ENCODE peak calls at places on chromosomes 12 and 14, in nine cellular contexts. U is GM10248, O is cardiac fibroblast, E is fibroblast of lung, J is progenitor cell of endocrine pancreas, H is endothelial cell, Z is neural progenitor cell, I is Panc1, G is breast epithelium. B is an unnamed sample.

GRCh38 chr14:24366664-24367505 is 1.1 kb upstream of the NFATC4 start:
- DNase-seq in U (peak; percentile 91), O (peak; percentile 97), E (peak; percentile 96), J (peak; percentile 89), H (peak; percentile 74), Z (peak; percentile 97), I (no peak), G (peak; percentile 90), B (peak; percentile 89)

GRCh38 chr12:109772622-109773321 is 59.1 kb downstream of the FAM222A start:
- DNase-seq in U (no peak), O (no peak), E (no peak), J (no peak), H (no peak), Z (no peak), I (no peak), G (no peak), B (no peak)

GRCh38 chr14:24256960-24257359 is 6.0 kb downstream of the TGM1 start:
- DNase-seq in U (no peak), O (no peak), E (no peak), J (no peak), H (no peak), Z (no peak), I (no peak), G (no peak), B (no peak)

GRCh38 chr14:75323571-75323970 is 44.9 kb downstream of the FOS start:
- DNase-seq in U (no peak), O (peak; percentile 43), E (no peak), J (no peak), H (no peak), Z (no peak), I (no peak), G (no peak), B (no peak)

GRCh38 chr12:64383675-64384074 is 6.9 kb downstream of the C12orf56 start:
- DNase-seq in U (no peak), O (no peak), E (no peak), J (no peak), H (no peak), Z (no peak), I (no peak), G (no peak), B (no peak)

GRCh38 chr14:102316048-102316745 is 3.3 kb upstream of the ZNF839 start:
- DNase-seq in U (no peak), O (peak; percentile 83), E (peak; percentile 79), J (no peak), H (peak; percentile 20), Z (peak; percentile 67), I (no peak), G (no peak), B (peak; percentile 24)

GRCh38 chr12:32671930-32672785 is 6.9 kb upstream of the DNM1L start:
- DNase-seq in U (peak; percentile 66), O (peak; percentile 87), E (peak; percentile 87), J (no peak), H (peak; percentile 38), Z (peak; percentile 75), I (peak; percentile 51), G (no peak), B (peak; percentile 22)

GRCh38 chr12:102567031-102567985 is 86.9 kb upstream of the IGF1 start:
- DNase-seq in U (no peak), O (peak; percentile 61), E (peak; percentile 14), J (no peak), H (no peak), Z (no peak), I (no peak), G (no peak), B (no peak)

GRCh38 chr14:66507181-66507721 is 696 bp upstream of the GPHN start:
- DNase-seq in U (no peak), O (no peak), E (peak; percentile 4), J (no peak), H (no peak), Z (no peak), I (no peak), G (no peak), B (no peak)

GRCh38 chr12:46450279-46450748 is 77.7 kb upstream of the SLC38A2 start:
- DNase-seq in U (no peak), O (peak; percentile 51), E (no peak), J (no peak), H (no peak), Z (no peak), I (no peak), G (peak; percentile 43), B (no peak)

DNA sequence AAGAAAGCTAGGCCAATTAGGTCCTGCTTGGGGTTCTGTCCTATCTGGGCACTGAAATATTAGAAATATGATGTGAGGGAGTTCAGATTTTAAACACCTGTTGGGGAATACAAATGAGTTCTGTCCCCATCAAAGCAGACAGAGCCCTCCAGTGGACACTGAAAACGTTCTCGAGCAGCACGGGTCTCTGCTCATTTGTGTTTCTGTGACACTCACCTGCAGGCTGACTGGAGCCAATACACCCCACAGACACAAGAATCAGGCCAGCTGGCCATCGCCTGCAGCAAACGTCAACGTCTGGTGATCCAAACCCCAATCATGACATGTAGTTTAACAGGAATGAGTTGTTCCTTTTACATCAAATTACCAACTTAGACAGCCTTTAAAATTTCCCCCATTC is 493.4 kb upstream of the TMEM132C start:
- DNase-seq in U (no peak), O (no peak), E (no peak), J (no peak), H (no peak), Z (peak; percentile 55), I (no peak), G (no peak), B (no peak)
- TF ChIP-seq CTCF in U (no peak), O (no peak), E (no peak), J (peak; percentile 59), H (no peak), Z (peak; percentile 54), I (peak; percentile 23), G (no peak), B (no peak)

GRCh38 chr12:66063976-66064375 is 66.6 kb downstream of the LLPH start:
- DNase-seq in U (no peak), O (no peak), E (peak; percentile 8), J (no peak), H (no peak), Z (no peak), I (no peak), G (no peak), B (no peak)

GRCh38 chr12:66065146-66065545 is 65.4 kb downstream of the LLPH start:
- DNase-seq in U (no peak), O (no peak), E (peak; percentile 53), J (no peak), H (no peak), Z (no peak), I (no peak), G (no peak), B (no peak)

GRCh38 chr12:66066929-66067281 is 63.6 kb downstream of the LLPH start:
- DNase-seq in U (no peak), O (no peak), E (no peak), J (no peak), H (no peak), Z (no peak), I (no peak), G (no peak), B (no peak)

GRCh38 chr12:66065623-66066022 is 64.9 kb downstream of the LLPH start:
- DNase-seq in U (no peak), O (no peak), E (no peak), J (no peak), H (no peak), Z (no peak), I (no peak), G (no peak), B (no peak)

DNA sequence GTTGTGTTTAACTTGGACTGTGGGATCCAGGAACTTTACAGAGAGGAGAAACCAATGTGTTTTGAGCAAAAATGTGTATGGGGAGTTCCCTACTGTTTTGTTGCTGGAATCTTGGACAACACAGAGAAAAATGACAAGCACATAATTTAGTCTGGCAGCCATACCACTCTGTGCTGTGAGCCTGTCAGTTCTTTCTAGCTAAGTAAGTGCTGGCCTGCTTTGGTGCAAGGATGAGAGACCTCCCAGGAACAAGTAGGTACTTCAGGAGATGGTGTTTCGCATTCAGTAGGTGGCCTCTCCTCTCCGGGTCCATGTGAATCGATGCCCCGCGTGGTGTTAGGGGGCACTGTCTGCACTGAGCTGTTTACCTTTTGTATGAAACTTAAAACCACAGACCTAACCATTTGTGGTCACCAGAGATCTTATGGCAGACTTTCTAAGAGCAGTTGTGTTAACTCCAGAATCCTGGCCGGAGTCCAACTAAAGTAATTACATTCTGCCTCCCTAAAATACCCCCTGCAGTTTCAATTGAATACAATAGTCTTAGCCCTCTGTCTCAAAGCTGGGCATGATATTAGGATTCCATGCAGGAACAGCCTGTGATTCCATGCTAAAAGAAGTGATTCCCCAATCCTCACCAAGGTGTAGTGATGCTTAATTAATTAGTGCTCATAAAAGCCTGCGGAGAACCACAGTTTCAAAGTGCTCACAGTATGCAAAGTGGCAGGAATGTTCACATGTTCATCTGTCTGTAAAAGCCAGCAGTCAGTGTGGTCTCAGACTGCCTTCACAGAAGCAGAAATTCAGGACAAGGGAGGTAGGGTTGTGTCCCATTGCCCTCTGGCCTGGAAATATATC is 64.2 kb downstream of the LLPH start:
- DNase-seq in U (no peak), O (peak; percentile 22), E (peak; percentile 77), J (no peak), H (no peak), Z (peak; percentile 38), I (no peak), G (no peak), B (no peak)
- TF ChIP-seq CTCF in U (peak; percentile 24), O (no peak), E (no peak), J (no peak), H (no peak), Z (no peak), I (no peak), G (no peak), B (no peak)

GRCh38 chr12:50981319-50982239 is 29.2 kb downstream of the HIGD1C start:
- DNase-seq in U (no peak), O (no peak), E (no peak), J (no peak), H (no peak), Z (no peak), I (no peak), G (no peak), B (no peak)

GRCh38 chr12:50986961-50987737 is 34.8 kb downstream of the HIGD1C start:
- DNase-seq in U (peak; percentile 35), O (peak; percentile 73), E (peak; percentile 81), J (peak; percentile 11), H (peak; percentile 47), Z (peak; percentile 50), I (peak; percentile 48), G (peak; percentile 36), B (peak; percentile 7)

GRCh38 chr12:50988051-50988450 is 35.7 kb downstream of the HIGD1C start:
- DNase-seq in U (no peak), O (peak; percentile 25), E (no peak), J (no peak), H (no peak), Z (no peak), I (no peak), G (no peak), B (no peak)

GRCh38 chr12:50985322-50985721 is 33.0 kb downstream of the HIGD1C start:
- DNase-seq in U (no peak), O (peak; percentile 92), E (peak; percentile 66), J (no peak), H (no peak), Z (no peak), I (peak; percentile 47), G (no peak), B (no peak)

GRCh38 chr12:50984899-50985298 is 32.6 kb downstream of the HIGD1C start:
- DNase-seq in U (no peak), O (peak; percentile 75), E (no peak), J (no peak), H (no peak), Z (no peak), I (no peak), G (no peak), B (no peak)
- TF ChIP-seq CTCF in U (no peak), O (no peak), E (no peak), J (no peak), H (no peak), Z (no peak), I (no peak), G (no peak), B (no peak)

GRCh38 chr12:4615667-4616066 is 33.2 kb downstream of the AKAP3 start:
- DNase-seq in U (no peak), O (no peak), E (no peak), J (no peak), H (no peak), Z (no peak), I (no peak), G (no peak), B (no peak)
- TF ChIP-seq CTCF in U (no peak), O (no peak), E (no peak), J (no peak), H (no peak), Z (no peak), I (no peak), G (no peak), B (no peak)

B was measured in nephron progenitor cell.